ENCODE peak calls at places on chromosomes 3 and 15, in four cellular contexts. M is Peyer's patch, G is HepG2, H is spleen. N is an unnamed sample.

GRCh38 chr3:153215971-153216370 is 53.9 kb downstream of the RAP2B start:
- DNase-seq in M (no peak), G (no peak), H (no peak), N (no peak)

GRCh38 chr3:115436767-115437301 is 186.5 kb upstream of the GAP43 start:
- DNase-seq in M (no peak), G (peak; percentile 1), H (no peak), N (no peak)

GRCh38 chr15:22884344-22884743 is 45.9 kb downstream of the NIPA2 start:
- DNase-seq in M (no peak), G (peak; percentile 7), H (no peak), N (no peak)

GRCh38 chr15:50418041-50418583 is 6.1 kb upstream of the USP8 start:
- DNase-seq in M (no peak), G (no peak), H (no peak), N (no peak)

GRCh38 chr3:50390523-50391177 is 31.3 kb upstream of the TMEM115 start:
- DNase-seq in M (peak; percentile 81), G (no peak), H (peak; percentile 81), N (no peak)

GRCh38 chr15:81054236-81054635 is 53.5 kb downstream of the TLNRD1 start:
- DNase-seq in M (no peak), G (no peak), H (no peak), N (no peak)

GRCh38 chr15:87207945-87208580 is 1048.5 kb downstream of the NTRK3 start:
- DNase-seq in M (no peak), G (no peak), H (no peak), N (no peak)

GRCh38 chr15:59515190-59515589 is 77.2 kb downstream of the FAM81A start:
- DNase-seq in M (no peak), G (no peak), H (no peak), N (no peak)

GRCh38 chr3:37546876-37547275 is 314.8 kb upstream of the CTDSPL start:
- DNase-seq in M (no peak), G (peak; percentile 7), H (no peak), N (no peak)

GRCh38 chr3:101217458-101217849 is 102.9 kb downstream of the IMPG2 start:
- DNase-seq in M (no peak), G (no peak), H (no peak), N (no peak)

GRCh38 chr3:38297947-38298711 is 16.0 kb downstream of the SLC22A14 start:
- DNase-seq in M (no peak), G (no peak), H (no peak), N (no peak)

GRCh38 chr15:42264790-42265189 is 8.2 kb upstream of the GANC start:
- DNase-seq in M (no peak), G (no peak), H (no peak), N (no peak)

GRCh38 chr3:194775731-194776130 is 90.0 kb downstream of the FAM43A start:
- DNase-seq in M (no peak), G (no peak), H (no peak), N (no peak)

GRCh38 chr3:183837390-183837789 is 12.0 kb upstream of the MAP6D1 start:
- DNase-seq in M (no peak), G (no peak), H (no peak), N (no peak)

GRCh38 chr3:185332026-185332735 is 30.8 kb upstream of the MAP3K13 start:
- DNase-seq in M (no peak), G (peak; percentile 87), H (no peak), N (no peak)

GRCh38 chr3:160697628-160698382 is 20.8 kb downstream of the ARL14 start:
- DNase-seq in M (no peak), G (no peak), H (no peak), N (no peak)

GRCh38 chr3:97719156-97719821 is 45.3 kb upstream of the ARL6 start:
- DNase-seq in M (peak; percentile 83), G (peak; percentile 50), H (no peak), N (peak; percentile 75)

GRCh38 chr3:167106456-167106855 is 273.6 kb downstream of the ZBBX start:
- DNase-seq in M (no peak), G (no peak), H (no peak), N (no peak)
- TF ChIP-seq CTCF in M (no peak), G (no peak), H (no peak), N (no peak)

GRCh38 chr3:56919797-56920195 is 118.0 kb upstream of the ARHGEF3 start:
- DNase-seq in M (no peak), G (no peak), H (no peak), N (no peak)

GRCh38 chr3:56916697-56917336 is 115.1 kb upstream of the ARHGEF3 start:
- DNase-seq in M (no peak), G (no peak), H (no peak), N (no peak)

GRCh38 chr3:56917337-56917697 is 115.6 kb upstream of the ARHGEF3 start:
- DNase-seq in M (no peak), G (no peak), H (no peak), N (no peak)

GRCh38 chr3:56919137-56919796 is 117.5 kb upstream of the ARHGEF3 start:
- DNase-seq in M (no peak), G (no peak), H (no peak), N (no peak)

GRCh38 chr3:56917740-56918568 is 116.2 kb upstream of the ARHGEF3 start:
- DNase-seq in M (peak; percentile 68), G (no peak), H (no peak), N (no peak)
- TF ChIP-seq CTCF in M (no peak), G (no peak), H (no peak), N (no peak)

DNA sequence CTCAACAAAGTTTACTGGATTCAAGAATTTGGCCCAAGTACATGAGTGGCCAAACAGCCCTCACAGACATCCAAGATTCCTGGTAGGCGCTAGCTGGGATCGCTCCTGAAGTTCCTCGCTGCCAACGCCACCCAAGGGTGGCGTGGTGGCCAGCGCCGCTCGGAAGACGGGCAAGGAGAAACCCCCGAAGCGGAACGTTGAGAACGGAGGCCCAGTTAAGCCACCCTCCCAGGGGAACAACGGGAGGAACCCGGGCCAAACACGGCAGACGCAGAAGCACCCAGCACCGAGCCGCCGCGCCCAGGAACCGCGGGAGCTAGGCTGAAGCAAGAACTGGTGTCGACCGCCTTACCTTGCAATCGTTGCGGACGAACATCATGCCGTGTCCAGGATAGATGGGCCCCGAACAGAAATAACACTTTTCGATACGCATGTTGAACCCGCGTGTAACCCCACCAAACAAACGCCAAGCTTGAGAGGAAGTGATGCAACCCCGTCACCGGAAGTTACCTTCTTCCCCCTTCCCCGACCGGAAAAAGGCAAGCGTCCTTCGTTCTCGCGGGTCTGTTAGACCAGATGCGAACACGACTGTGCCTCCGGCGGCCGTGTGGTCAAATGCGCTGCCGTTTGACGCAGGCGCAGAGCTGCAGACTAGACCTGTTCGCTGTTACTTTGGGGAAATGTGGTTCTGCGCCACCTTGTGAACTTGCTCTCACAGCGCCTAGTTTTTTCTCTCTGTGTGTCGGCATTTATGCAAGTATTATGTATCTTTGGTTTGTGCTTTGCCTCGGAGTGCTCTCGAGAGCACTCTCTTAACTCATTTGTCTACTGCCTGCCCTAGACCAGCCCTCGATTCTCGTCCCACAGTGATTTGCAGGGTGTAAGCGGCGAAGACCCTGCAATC is at the start of gene RSL24D1:
- DNase-seq in M (peak; percentile 99), G (peak; percentile 98), H (peak; percentile 99), N (peak; percentile 92)
- TF ChIP-seq CTCF in M (peak; percentile 58), G (peak; percentile 68), H (no peak), N (peak; percentile 13)

DNA sequence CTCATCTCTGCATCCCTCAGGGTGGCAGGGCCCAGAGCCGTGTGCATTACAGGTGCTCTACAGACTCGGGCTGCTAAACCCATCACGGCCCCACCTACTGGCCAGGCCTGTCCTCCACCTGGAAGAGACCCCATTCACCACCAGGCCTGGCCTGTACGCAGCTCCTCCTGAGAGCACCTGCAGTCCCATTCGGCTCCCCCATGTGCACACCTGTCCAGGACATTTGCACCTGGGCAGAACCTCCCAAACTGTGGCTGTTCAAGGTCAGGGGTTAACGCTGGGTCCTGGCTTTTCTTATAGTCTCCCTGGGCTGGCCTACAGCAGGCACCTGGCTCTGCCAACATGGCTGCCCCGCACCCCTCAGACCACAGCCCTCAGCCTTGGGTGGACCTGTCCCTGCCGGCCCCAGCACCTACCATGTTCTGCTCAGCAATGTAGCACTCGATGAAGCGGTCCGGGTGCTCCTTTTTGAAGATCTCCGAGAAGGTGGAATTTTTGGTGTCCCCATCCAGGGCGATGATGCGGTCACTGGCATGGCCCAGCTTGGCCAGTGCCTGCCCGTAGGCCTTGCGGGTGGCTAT is 25.7 kb downstream of the TKT start:
- DNase-seq in M (no peak), G (no peak), H (peak; percentile 67), N (no peak)
- TF ChIP-seq CTCF in M (no peak), G (peak; percentile 52), H (no peak), N (no peak)

N was measured in endothelial cell.